ENCODE peak calls at places on chromosomes 12 and 14, in eight cellular contexts. B is activated T-helper 2 cell treated with anti-CD3 and anti-CD28 coated beads, Interferon-gamma antibody, Interleukin-2, Interleukin-4, amounts not matched to agents 10 μg/mL and 5 μg/mL and 100 μg/mL, durations not matched to agents 14 hours and 24 hours and 36 hours; K is activated T-cell treated with anti-CD3 and anti-CD28 coated beads for 48 hours; C is neural progenitor cell; Z is type B pancreatic cell; V is neural crest cell; W is NCI-H510A treated with DMSO at 0.1 percent for 48 hours; T is GM13976. Q is an unnamed sample.

GRCh38 chr12:17661250-17661649 is 428.7 kb downstream of the RERGL start:
- DNase-seq in W (peak), V (no peak), Z (no peak), K (no peak), T (no peak), C (no peak), B (no peak), Q (no peak)

GRCh38 chr12:54392485-54393349 is 8.2 kb upstream of the ZNF385A start:
- DNase-seq in V (no peak), W (no peak), B (no peak), C (no peak), T (no peak), Z (no peak), K (no peak), Q (no peak)

GRCh38 chr12:114626-115211 is 48.2 kb downstream of the IQSEC3 start:
- DNase-seq in Z (no peak), K (no peak), C (no peak), T (no peak), B (no peak), V (no peak), W (no peak), Q (no peak)

GRCh38 chr14:95235767-95236166 is 78.4 kb upstream of the DICER1 start:
- DNase-seq in Z (no peak), T (no peak), W (no peak), V (no peak), C (no peak), B (no peak), K (no peak), Q (no peak)

GRCh38 chr14:31992051-31992450 is 85.1 kb upstream of the ARHGAP5 start:
- DNase-seq in K (no peak), B (no peak), Z (no peak), W (no peak), T (no peak), V (no peak), C (no peak), Q (no peak)

GRCh38 chr12:16112626-16113560 is 164.6 kb downstream of the SLC15A5 start:
- DNase-seq in C (peak), B (no peak), K (no peak), W (peak), T (no peak), V (no peak), Z (no peak), Q (no peak)

GRCh38 chr12:132329036-132329738 is at the start of gene GALNT9:
- DNase-seq in W (no peak), C (peak), B (no peak), K (no peak), Z (no peak), T (no peak), V (peak), Q (no peak)

GRCh38 chr14:56487090-56487667 is 92.4 kb upstream of the TMEM260 start:
- DNase-seq in W (no peak), V (no peak), B (no peak), K (no peak), Z (no peak), C (peak), T (no peak), Q (no peak)

GRCh38 chr12:86710110-86710509 is 453.9 kb upstream of the MGAT4C start:
- DNase-seq in V (no peak), W (no peak), T (no peak), B (no peak), K (no peak), Z (no peak), C (no peak), Q (no peak)

GRCh38 chr12:104510145-104510872 is 53.6 kb downstream of the CHST11 start:
- DNase-seq in B (no peak), C (no peak), W (no peak), V (no peak), Z (no peak), K (no peak), T (no peak), Q (no peak)

GRCh38 chr14:99649643-99650042 is 4.7 kb downstream of the HHIPL1 start:
- DNase-seq in C (no peak), B (no peak), W (no peak), K (no peak), V (no peak), Z (no peak), T (no peak), Q (no peak)

GRCh38 chr12:108815875-108816594 is 41.3 kb downstream of the SSH1 start:
- DNase-seq in T (no peak), C (no peak), B (no peak), Z (no peak), W (no peak), K (no peak), V (no peak), Q (no peak)

GRCh38 chr12:43898474-43898873 is 62.6 kb downstream of the TMEM117 start:
- DNase-seq in K (no peak), V (no peak), B (no peak), C (no peak), T (no peak), Z (no peak), W (no peak), Q (no peak)

GRCh38 chr12:56684745-56685369 is 3.2 kb downstream of the PTGES3 start:
- DNase-seq in B (no peak), C (no peak), K (no peak), Z (no peak), V (no peak), W (no peak), T (no peak), Q (no peak)

GRCh38 chr12:113040722-113041168 is 15.8 kb upstream of the DTX1 start:
- DNase-seq in Z (no peak), B (no peak), W (no peak), T (no peak), K (no peak), V (no peak), C (no peak), Q (no peak)

GRCh38 chr12:30953946-30954766 is 27.6 kb downstream of the TSPAN11 start:
- DNase-seq in K (no peak), W (no peak), V (no peak), B (no peak), T (no peak), Z (no peak), C (no peak), Q (no peak)

GRCh38 chr12:4938900-4939299 is 29.2 kb downstream of the KCNA1 start:
- DNase-seq in T (no peak), Z (no peak), C (no peak), V (no peak), K (no peak), B (no peak), W (no peak), Q (no peak)

GRCh38 chr12:48002773-48003218 is 1.5 kb downstream of the COL2A1 start:
- DNase-seq in C (peak), W (peak), Z (no peak), B (no peak), T (peak), K (no peak), V (peak), Q (no peak)

GRCh38 chr12:114361545-114361944 is 44.4 kb downstream of the TBX5 start:
- DNase-seq in W (no peak), C (no peak), T (no peak), V (no peak), K (no peak), B (no peak), Z (no peak), Q (no peak)

Q was measured in vagina.